ENCODE peak calls at places on chromosomes 12 and 14, in seven cellular contexts. T, L, J, A, H, V and B are unnamed samples.

GRCh38 chr12:115478505-115478904 is 794.5 kb upstream of the TBX3 start:
- DNase-seq in T (no peak), L (no peak), J (no peak), A (no peak), H (no peak), V (no peak), B (no peak)

GRCh38 chr14:57818511-57818910 is 47.4 kb downstream of the SLC35F4 start:
- DNase-seq in T (no peak), L (no peak), J (no peak), A (no peak), H (no peak), V (no peak), B (no peak)

GRCh38 chr12:109255377-109255776 is 53.7 kb downstream of the FOXN4 start:
- DNase-seq in T (peak), L (no peak), J (no peak), A (peak), H (no peak), V (no peak), B (no peak)

GRCh38 chr12:121712462-121713256 is at the start of gene TMEM120B:
- DNase-seq in T (peak), L (no peak), J (no peak), A (peak), H (peak), V (peak), B (peak)

GRCh38 chr12:75599061-75599460 is 87.7 kb upstream of the KRR1 start:
- DNase-seq in T (no peak), L (no peak), J (no peak), A (no peak), H (no peak), V (no peak), B (no peak)

GRCh38 chr12:22851532-22851931 is 226.6 kb downstream of the ETNK1 start:
- DNase-seq in T (no peak), L (no peak), J (no peak), A (no peak), H (no peak), V (no peak), B (no peak)

GRCh38 chr12:109016016-109016415 is 4.9 kb downstream of the SVOP start:
- DNase-seq in T (no peak), L (no peak), J (no peak), A (no peak), H (no peak), V (no peak), B (no peak)

GRCh38 chr14:58272589-58273372 is 25.6 kb upstream of the ARID4A start:
- DNase-seq in T (peak), L (peak), J (no peak), A (no peak), H (no peak), V (no peak), B (no peak)

GRCh38 chr12:93702707-93703305 is 25.6 kb downstream of the CRADD start:
- DNase-seq in T (no peak), L (no peak), J (no peak), A (no peak), H (no peak), V (no peak), B (no peak)

GRCh38 chr12:66279127-66279712 is 23.1 kb upstream of the HELB start:
- DNase-seq in T (peak), L (no peak), J (no peak), A (peak), H (peak), V (peak), B (no peak)

GRCh38 chr12:109714141-109714912 is 702 bp downstream of the FAM222A start:
- DNase-seq in T (peak), L (no peak), J (no peak), A (peak), H (peak), V (peak), B (no peak)

GRCh38 chr12:29552324-29552927 is 54.9 kb upstream of the OVCH1 start:
- DNase-seq in T (peak), L (no peak), J (no peak), A (peak), H (peak), V (peak), B (no peak)

GRCh38 chr14:74548881-74549280 is 55.3 kb downstream of the ISCA2 start:
- DNase-seq in T (peak), L (no peak), J (no peak), A (no peak), H (no peak), V (no peak), B (peak)

GRCh38 chr14:63752449-63753169 is 24.7 kb upstream of the SGPP1 start:
- DNase-seq in T (peak), L (no peak), J (no peak), A (no peak), H (no peak), V (no peak), B (no peak)

GRCh38 chr12:6494351-6494743 is 445 bp downstream of the NCAPD2 start:
- DNase-seq in T (no peak), L (no peak), J (no peak), A (no peak), H (no peak), V (no peak), B (no peak)
- TF ChIP-seq CTCF in T (no peak), L (no peak), J (peak), A (no peak), H (no peak), V (no peak), B (no peak)

GRCh38 chr14:76056128-76056527 is 70.6 kb downstream of the IFT43 start:
- DNase-seq in T (peak), L (no peak), J (no peak), A (no peak), H (no peak), V (no peak), B (no peak)
- TF ChIP-seq CTCF in T (peak), L (peak), J (peak), A (peak), H (peak), V (no peak), B (no peak)

DNA sequence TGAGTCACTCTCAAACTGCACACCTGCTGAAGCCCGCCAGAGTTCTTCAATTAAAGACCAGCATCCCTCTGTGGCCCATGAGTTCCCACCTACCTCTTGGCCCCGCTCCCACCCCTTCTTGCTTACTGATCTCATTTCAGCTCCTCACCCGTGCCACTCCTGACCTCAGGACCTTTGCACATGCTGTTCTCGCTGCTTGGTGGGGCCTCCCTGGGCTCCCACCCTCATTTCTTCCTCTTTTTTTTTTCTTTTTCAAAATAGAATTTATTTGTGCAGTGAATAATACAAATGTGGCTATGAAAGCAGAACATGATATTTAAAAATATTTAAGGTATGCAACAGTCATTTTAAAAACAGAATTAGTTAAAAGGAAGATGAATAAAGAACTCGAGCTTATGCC is 8.5 kb upstream of the SERPINA9 start:
- DNase-seq in T (no peak), L (no peak), J (no peak), A (no peak), H (no peak), V (no peak), B (no peak)
- TF ChIP-seq CTCF in T (no peak), L (no peak), J (no peak), A (no peak), H (no peak), V (no peak), B (no peak)

GRCh38 chr14:77844802-77845201 is 44.9 kb downstream of the ADCK1 start:
- DNase-seq in T (peak), L (no peak), J (no peak), A (no peak), H (no peak), V (no peak), B (no peak)
- TF ChIP-seq CTCF in T (no peak), L (no peak), J (no peak), A (no peak), H (no peak), V (no peak), B (no peak)

GRCh38 chr12:51351913-51352532 is 5.5 kb upstream of the CELA1 start:
- DNase-seq in T (peak), L (no peak), J (no peak), A (peak), H (peak), V (peak), B (no peak)
- TF ChIP-seq CTCF in T (peak), L (peak), J (peak), A (peak), H (peak), V (peak), B (no peak)

GRCh38 chr12:125033296-125033695 is 31.9 kb upstream of the AACS start:
- DNase-seq in T (no peak), L (no peak), J (no peak), A (no peak), H (no peak), V (no peak), B (no peak)

GRCh38 chr12:125038976-125039625 is 26.1 kb upstream of the AACS start:
- DNase-seq in T (no peak), L (no peak), J (no peak), A (no peak), H (no peak), V (no peak), B (no peak)
- TF ChIP-seq CTCF in T (no peak), L (no peak), J (no peak), A (no peak), H (no peak), V (no peak), B (no peak)

GRCh38 chr14:21231020-21231652 is 38.1 kb downstream of the HNRNPC start:
- DNase-seq in T (no peak), L (no peak), J (no peak), A (no peak), H (no peak), V (peak), B (no peak)

GRCh38 chr14:21234112-21234511 is 35.1 kb downstream of the HNRNPC start:
- DNase-seq in T (peak), L (no peak), J (no peak), A (no peak), H (no peak), V (no peak), B (no peak)

GRCh38 chr14:21236948-21237797 is 32.1 kb downstream of the HNRNPC start:
- DNase-seq in T (no peak), L (no peak), J (no peak), A (no peak), H (no peak), V (no peak), B (no peak)

GRCh38 chr14:21229821-21230220 is 39.4 kb downstream of the HNRNPC start:
- DNase-seq in T (no peak), L (no peak), J (no peak), A (no peak), H (no peak), V (no peak), B (no peak)

GRCh38 chr14:21233457-21234076 is 35.7 kb downstream of the HNRNPC start:
- DNase-seq in T (no peak), L (no peak), J (no peak), A (peak), H (no peak), V (no peak), B (no peak)
- TF ChIP-seq CTCF in T (peak), L (peak), J (peak), A (no peak), H (peak), V (peak), B (peak)

GRCh38 chr14:23953464-23954278 is at the start of gene DHRS4:
- DNase-seq in T (peak), L (peak), J (peak), A (peak), H (peak), V (peak), B (peak)

GRCh38 chr14:23950411-23951135 is 3.0 kb upstream of the DHRS4 start:
- DNase-seq in T (peak), L (no peak), J (no peak), A (no peak), H (no peak), V (no peak), B (no peak)

GRCh38 chr14:23951590-23952143 is 1.9 kb upstream of the DHRS4 start:
- DNase-seq in T (no peak), L (no peak), J (no peak), A (no peak), H (no peak), V (no peak), B (no peak)
- TF ChIP-seq CTCF in T (no peak), L (peak), J (no peak), A (no peak), H (peak), V (no peak), B (no peak)

DNA sequence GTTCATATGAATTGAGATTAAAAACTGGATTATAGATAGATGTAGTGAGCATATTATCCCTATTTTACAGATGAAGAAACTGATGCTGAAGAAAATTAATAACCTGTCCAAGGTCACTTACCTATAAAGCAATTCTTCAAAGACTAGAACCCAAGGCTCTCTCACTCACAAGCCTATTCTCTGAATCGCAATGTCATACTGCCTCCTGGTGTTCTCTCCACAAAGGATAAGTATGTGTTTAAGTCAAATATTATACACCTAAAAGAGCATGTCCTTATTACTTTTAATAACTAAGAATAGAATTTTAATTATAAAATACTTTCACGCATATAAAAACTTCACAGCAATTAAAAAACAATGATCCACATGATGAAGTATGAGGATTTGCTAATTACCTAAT is 721.3 kb upstream of the USP15 start:
- DNase-seq in T (peak), L (no peak), J (no peak), A (peak), H (no peak), V (no peak), B (no peak)
- TF ChIP-seq CTCF in T (peak), L (no peak), J (no peak), A (no peak), H (no peak), V (no peak), B (no peak)

DNA sequence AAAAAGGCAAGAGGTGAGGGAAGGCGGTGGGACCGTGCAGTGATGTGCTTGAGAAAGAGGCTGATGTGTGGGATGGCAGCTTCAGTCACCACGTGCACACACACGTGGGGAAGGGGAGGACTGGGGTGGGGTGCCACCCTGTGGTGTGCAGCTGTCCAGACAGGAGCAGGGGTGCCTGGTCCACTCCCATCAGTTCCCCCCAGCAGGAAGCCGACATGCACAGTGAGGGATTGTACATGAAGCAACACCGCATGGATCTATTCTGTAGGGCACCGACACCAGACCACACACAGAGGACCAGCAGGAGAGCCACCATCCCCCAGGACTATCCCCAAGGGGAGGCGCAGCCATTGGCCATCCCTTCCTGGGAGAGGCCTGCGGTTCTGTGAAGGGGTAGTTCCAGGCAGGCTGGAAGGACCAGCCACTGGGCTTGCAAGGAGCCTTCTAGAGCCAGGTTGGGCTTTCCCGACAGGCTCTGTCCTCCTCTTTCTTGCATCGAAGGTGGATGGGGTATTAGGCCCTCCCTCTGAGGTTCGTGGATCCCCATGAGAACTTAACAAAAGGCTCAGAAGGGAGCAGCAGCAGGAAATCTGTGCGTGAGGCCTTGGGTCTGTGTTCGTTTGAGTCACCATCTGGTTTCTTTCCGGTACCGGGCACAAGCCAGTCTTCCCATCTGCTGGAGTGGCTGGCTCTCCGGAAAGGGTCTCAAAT is 59.7 kb downstream of the PLEKHG3 start:
- DNase-seq in T (peak), L (no peak), J (no peak), A (no peak), H (no peak), V (no peak), B (no peak)
- TF ChIP-seq CTCF in T (no peak), L (no peak), J (no peak), A (no peak), H (peak), V (no peak), B (no peak)